ENCODE peak calls at places on chromosomes 5 and 9, in nine cellular contexts. Z, V, T, C, N, G, W, U and I are unnamed samples.

GRCh38 chr5:132420706-132421272 is 51.3 kb downstream of the SLC22A5 start:
- DNase-seq in W (peak; percentile 94), T (no peak), G (peak; percentile 67), V (no peak), C (no peak), U (no peak), N (peak; percentile 28), Z (no peak), I (no peak)

GRCh38 chr5:36654598-36654997 is 48.2 kb downstream of the SLC1A3 start:
- DNase-seq in T (no peak), W (no peak), Z (no peak), U (no peak), G (no peak), V (no peak), C (no peak), N (no peak), I (no peak)

GRCh38 chr9:111516061-111516465 is 8.9 kb upstream of the ZNF483 start:
- DNase-seq in T (no peak), Z (no peak), C (no peak), N (no peak), V (no peak), W (peak; percentile 14), U (no peak), G (no peak), I (no peak)

GRCh38 chr9:28678097-28678496 is 1104.8 kb upstream of the C9orf72 start:
- DNase-seq in N (no peak), W (no peak), G (no peak), V (no peak), T (no peak), U (no peak), Z (no peak), C (no peak), I (peak; percentile 52)

GRCh38 chr9:105046907-105047651 is 119.1 kb upstream of the ABCA1 start:
- DNase-seq in G (no peak), Z (no peak), V (no peak), W (no peak), T (no peak), N (no peak), U (no peak), C (no peak), I (no peak)

GRCh38 chr9:764105-764524 is 77.4 kb upstream of the DMRT1 start:
- DNase-seq in T (no peak), Z (peak; percentile 69), N (peak; percentile 30), V (peak; percentile 41), U (peak; percentile 30), W (peak; percentile 93), C (peak; percentile 90), G (peak; percentile 42), I (peak; percentile 74)

GRCh38 chr5:122999947-123000563 is 36.5 kb downstream of the PPIC start:
- DNase-seq in U (no peak), Z (no peak), G (peak; percentile 76), V (no peak), C (no peak), N (no peak), W (peak; percentile 47), T (no peak), I (no peak)

GRCh38 chr9:130042931-130043653 is at the start of gene FNBP1:
- DNase-seq in G (peak; percentile 91), Z (peak; percentile 79), C (peak; percentile 66), N (peak; percentile 54), U (peak; percentile 87), T (peak; percentile 70), V (peak; percentile 80), W (peak; percentile 84), I (peak; percentile 69)

GRCh38 chr9:93600504-93600903 is 24.1 kb downstream of the PHF2 start:
- DNase-seq in T (no peak), G (no peak), W (peak; percentile 25), Z (peak; percentile 71), V (no peak), U (no peak), C (no peak), N (no peak), I (no peak)

GRCh38 chr5:74517700-74518099 is 122.8 kb downstream of the ENC1 start:
- DNase-seq in V (no peak), G (no peak), N (no peak), C (no peak), W (no peak), U (no peak), T (no peak), Z (no peak), I (peak; percentile 65)

GRCh38 chr9:69527454-69527853 is 144.7 kb downstream of the APBA1 start:
- DNase-seq in Z (no peak), U (no peak), C (no peak), V (no peak), W (no peak), T (no peak), G (no peak), N (no peak), I (no peak)

GRCh38 chr9:130961511-130962300 is 22.7 kb upstream of the FIBCD1 start:
- DNase-seq in U (no peak), C (no peak), Z (no peak), V (no peak), T (no peak), W (no peak), N (no peak), G (no peak), I (no peak)

GRCh38 chr5:139650031-139650688 is 2.0 kb downstream of the CXXC5 start:
- DNase-seq in U (no peak), W (peak; percentile 69), V (no peak), T (no peak), Z (peak; percentile 43), G (no peak), C (no peak), N (no peak), I (no peak)

GRCh38 chr9:131111186-131111853 is 14.1 kb upstream of the NUP214 start:
- DNase-seq in G (no peak), U (no peak), C (peak; percentile 96), V (no peak), T (no peak), W (no peak), Z (no peak), N (no peak), I (no peak)

GRCh38 chr5:11329676-11330075 is 568.6 kb upstream of the DAP start:
- DNase-seq in V (no peak), U (peak; percentile 52), C (no peak), G (no peak), W (no peak), N (no peak), T (no peak), Z (no peak), I (no peak)

GRCh38 chr9:95486318-95486717 is 30.5 kb downstream of the PTCH1 start:
- DNase-seq in Z (no peak), C (no peak), N (no peak), U (no peak), V (no peak), T (no peak), W (no peak), G (no peak), I (no peak)

GRCh38 chr9:76087978-76088377 is 197.5 kb downstream of the PCSK5 start:
- DNase-seq in G (no peak), U (no peak), T (no peak), N (no peak), W (no peak), Z (no peak), V (no peak), C (no peak), I (no peak)

GRCh38 chr9:2478421-2478820 is 143.2 kb upstream of the VLDLR start:
- DNase-seq in V (no peak), N (no peak), Z (no peak), T (no peak), G (no peak), W (no peak), C (no peak), U (no peak), I (no peak)

GRCh38 chr9:3409453-3409852 is 116.3 kb downstream of the RFX3 start:
- DNase-seq in W (no peak), Z (no peak), T (no peak), N (no peak), V (no peak), U (no peak), C (no peak), G (no peak), I (no peak)

GRCh38 chr5:56155992-56156584 is 77.0 kb downstream of the ANKRD55 start:
- DNase-seq in V (peak; percentile 25), T (no peak), W (no peak), N (peak; percentile 64), C (no peak), U (peak; percentile 55), G (no peak), Z (no peak), I (no peak)

GRCh38 chr5:178153530-178154340 is at the start of gene NHP2:
- DNase-seq in N (peak; percentile 97), U (peak; percentile 99), T (peak; percentile 97), G (peak; percentile 98), W (peak; percentile 98), Z (peak; percentile 98), V (peak; percentile 97), C (peak; percentile 97), I (peak; percentile 98)

GRCh38 chr5:74209566-74209965 is 431.0 kb downstream of the ENC1 start:
- DNase-seq in N (no peak), T (no peak), W (no peak), G (no peak), Z (no peak), U (no peak), C (no peak), V (no peak), I (peak; percentile 69)

GRCh38 chr9:134987906-134988700 is 70.4 kb upstream of the FCN1 start:
- DNase-seq in U (no peak), T (no peak), G (no peak), V (no peak), W (no peak), C (no peak), Z (no peak), N (no peak), I (no peak)

GRCh38 chr5:107414802-107415201 is 255.9 kb downstream of the EFNA5 start:
- DNase-seq in G (no peak), Z (no peak), V (no peak), N (no peak), U (no peak), W (no peak), T (no peak), C (no peak), I (no peak)

GRCh38 chr5:142819816-142820215 is 49.6 kb downstream of the ARHGAP26 start:
- DNase-seq in W (no peak), G (no peak), V (no peak), U (no peak), N (no peak), T (no peak), C (no peak), Z (no peak), I (peak; percentile 32)

GRCh38 chr5:174096619-174097018 is 51.1 kb downstream of the NSG2 start:
- DNase-seq in W (no peak), V (no peak), Z (no peak), U (no peak), C (no peak), N (no peak), G (no peak), T (no peak), I (no peak)

GRCh38 chr5:157735991-157736390 is 4.8 kb downstream of the THG1L start:
- DNase-seq in N (no peak), V (no peak), G (no peak), U (no peak), T (no peak), C (no peak), W (no peak), Z (no peak), I (no peak)

GRCh38 chr5:54347221-54347865 is 37.0 kb upstream of the ARL15 start:
- DNase-seq in N (no peak), V (no peak), G (no peak), T (no peak), Z (no peak), W (peak; percentile 17), U (no peak), C (no peak), I (no peak)

GRCh38 chr9:34993502-34994428 is 4.2 kb downstream of the DNAJB5 start:
- DNase-seq in U (peak; percentile 40), V (peak; percentile 86), G (no peak), T (no peak), N (no peak), W (no peak), Z (peak; percentile 75), C (no peak), I (no peak)